ENCODE peak calls at places on chromosome 6, in ten cellular contexts. X is GM20000, G is IMR-90, O is epithelial cell of esophagus, Q is kidney epithelial cell, M is Peyer's patch, P is tibial artery, R is gastrocnemius medialis, A is retinal pigment epithelial cell, B is endothelial cell. K is an unnamed sample.

GRCh38 chr6:118776607-118777549 is 117.1 kb upstream of the ASF1A start:
- DNase-seq in A (peak; percentile 51), O (peak; percentile 78), Q (peak; percentile 23), B (peak; percentile 55), X (peak; percentile 73), P (peak; percentile 72), R (peak; percentile 32), G (peak; percentile 79), M (peak; percentile 66), K (no peak)

GRCh38 chr6:45710304-45710821 is 305.3 kb downstream of the CLIC5 start:
- DNase-seq in R (no peak), O (peak; percentile 32), A (no peak), M (peak; percentile 45), X (peak; percentile 55), Q (no peak), B (no peak), P (no peak), G (peak; percentile 23), K (no peak)

GRCh38 chr6:129634411-129635230 is 75.4 kb downstream of the ARHGAP18 start:
- DNase-seq in X (no peak), A (no peak), R (no peak), P (no peak), O (no peak), G (peak; percentile 30), M (no peak), Q (no peak), B (no peak), K (no peak)

GRCh38 chr6:43746613-43747101 is 23.4 kb upstream of the VEGFA start:
- DNase-seq in R (no peak), O (no peak), X (no peak), G (no peak), M (no peak), A (no peak), B (no peak), Q (no peak), P (no peak), K (no peak)

GRCh38 chr6:40874495-40874894 is 164.5 kb downstream of the UNC5CL start:
- DNase-seq in M (no peak), X (no peak), A (no peak), B (peak; percentile 25), P (no peak), O (peak; percentile 20), Q (no peak), R (no peak), G (no peak), K (no peak)

GRCh38 chr6:83884523-83884922 is 25.0 kb downstream of the CYB5R4 start:
- DNase-seq in P (no peak), G (peak; percentile 58), X (peak; percentile 45), Q (no peak), B (no peak), O (peak; percentile 62), R (no peak), A (no peak), M (no peak), K (no peak)

GRCh38 chr6:130587778-130588520 is 222.1 kb downstream of the TMEM200A start:
- DNase-seq in X (no peak), O (peak; percentile 81), M (no peak), B (no peak), P (no peak), R (no peak), G (peak; percentile 91), A (no peak), Q (peak; percentile 53), K (no peak)

GRCh38 chr6:43980004-43980795 is 147.1 kb downstream of the MRPL14 start:
- DNase-seq in P (peak; percentile 41), R (no peak), O (no peak), Q (no peak), B (no peak), M (no peak), G (no peak), A (no peak), X (no peak), K (no peak)

GRCh38 chr6:170273681-170274080 is 17.2 kb downstream of the DLL1 start:
- DNase-seq in O (no peak), M (no peak), Q (no peak), X (no peak), G (no peak), R (no peak), P (no peak), A (no peak), B (no peak), K (no peak)

GRCh38 chr6:164107297-164107995 is 692.9 kb downstream of the QKI start:
- DNase-seq in X (no peak), P (no peak), M (no peak), B (no peak), Q (no peak), A (no peak), O (no peak), G (no peak), R (peak; percentile 67), K (no peak)

GRCh38 chr6:157753291-157753690 is 69.8 kb upstream of the SNX9 start:
- DNase-seq in P (no peak), M (no peak), O (peak; percentile 83), X (no peak), B (no peak), A (no peak), Q (no peak), G (no peak), R (no peak), K (no peak)

GRCh38 chr6:106547053-106547414 is 82.3 kb downstream of the RTN4IP1 start:
- DNase-seq in B (no peak), X (no peak), R (no peak), P (no peak), Q (no peak), M (no peak), O (peak; percentile 52), A (no peak), G (no peak), K (no peak)

GRCh38 chr6:44486002-44486421 is 98.5 kb downstream of the CDC5L start:
- DNase-seq in O (peak; percentile 82), B (no peak), P (no peak), Q (no peak), G (no peak), M (no peak), R (no peak), A (no peak), X (no peak), K (no peak)

GRCh38 chr6:73264446-73264845 is 1.4 kb upstream of the KHDC1 start:
- DNase-seq in M (no peak), G (no peak), O (peak; percentile 99), X (peak; percentile 23), B (no peak), P (no peak), Q (no peak), A (no peak), R (no peak), K (no peak)

GRCh38 chr6:53608386-53608785 is 57.2 kb downstream of the KLHL31 start:
- DNase-seq in O (no peak), Q (no peak), P (no peak), X (no peak), R (no peak), G (no peak), A (no peak), M (no peak), B (no peak), K (no peak)

GRCh38 chr6:52995913-52996685 is 1.0 kb upstream of the GSTA4 start:
- DNase-seq in P (peak; percentile 41), B (peak; percentile 29), R (no peak), X (no peak), A (peak; percentile 59), M (peak; percentile 31), O (peak; percentile 83), Q (no peak), G (peak; percentile 91), K (peak; percentile 11)

GRCh38 chr6:15248451-15249370 is 2.8 kb downstream of the JARID2 start:
- DNase-seq in O (peak; percentile 97), A (peak; percentile 74), X (peak; percentile 95), M (peak; percentile 96), P (peak; percentile 93), B (peak; percentile 91), G (peak; percentile 97), R (peak; percentile 92), Q (peak; percentile 53), K (peak; percentile 89)
- TF ChIP-seq CTCF in O (peak; percentile 44), A (peak; percentile 41), X (no peak), M (no peak), P (peak; percentile 17), B (no peak), G (peak; percentile 34), R (peak; percentile 29), Q (peak; percentile 46), K (peak; percentile 23)

DNA sequence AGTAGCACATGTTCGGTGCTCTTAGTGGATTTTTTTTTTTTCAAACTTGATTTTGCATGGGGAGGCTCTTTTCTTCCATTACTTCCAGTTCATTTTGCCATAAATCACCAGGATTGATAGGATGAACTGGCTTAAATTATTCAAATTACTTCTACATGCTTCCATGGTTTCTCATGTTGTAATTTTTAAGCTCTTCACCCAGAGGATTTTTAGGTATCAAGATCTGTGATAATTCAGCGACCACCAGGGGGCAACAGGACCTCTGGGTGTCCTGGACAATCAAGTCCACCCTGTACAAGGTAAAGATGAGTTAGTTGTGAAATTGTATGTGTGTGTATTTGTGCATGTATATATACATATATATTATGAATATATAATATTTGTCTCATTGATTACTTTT is 4.2 kb upstream of the EPHA7 start:
- DNase-seq in Q (no peak), P (no peak), G (no peak), O (peak; percentile 47), M (no peak), A (no peak), X (peak; percentile 21), B (peak; percentile 76), R (no peak), K (peak; percentile 29)
- TF ChIP-seq CTCF in Q (peak; percentile 78), P (peak; percentile 16), G (peak; percentile 22), O (no peak), M (peak; percentile 13), A (peak; percentile 63), X (peak; percentile 38), B (peak; percentile 86), R (peak; percentile 15), K (peak; percentile 73)

DNA sequence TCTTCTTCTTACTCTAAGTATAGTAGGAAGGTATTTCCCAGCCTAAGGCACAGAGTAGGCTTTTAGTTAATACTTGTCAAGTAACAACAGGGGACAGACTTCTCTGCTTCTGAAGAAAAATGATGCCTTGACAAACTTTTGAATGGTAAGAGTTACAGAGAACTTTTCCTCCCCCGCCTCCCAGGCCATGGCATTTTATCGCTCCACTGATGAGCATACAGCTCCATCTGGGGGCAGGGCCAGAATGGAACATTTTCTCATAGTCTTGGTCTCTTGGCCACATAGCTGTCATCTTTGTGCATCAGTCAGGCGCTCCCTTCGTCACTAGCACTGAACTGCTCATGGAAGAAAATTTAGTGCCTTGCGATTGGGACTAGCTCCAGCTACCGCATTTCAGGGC is 1066.8 kb upstream of the CITED2 start:
- DNase-seq in O (peak; percentile 56), P (peak; percentile 28), B (peak; percentile 52), A (no peak), G (peak; percentile 63), M (no peak), X (no peak), Q (no peak), R (peak; percentile 26), K (no peak)
- TF ChIP-seq CTCF in O (peak; percentile 60), P (peak; percentile 31), B (no peak), A (peak; percentile 45), G (peak; percentile 57), M (no peak), X (peak; percentile 37), Q (peak; percentile 52), R (peak; percentile 36), K (peak; percentile 45)

DNA sequence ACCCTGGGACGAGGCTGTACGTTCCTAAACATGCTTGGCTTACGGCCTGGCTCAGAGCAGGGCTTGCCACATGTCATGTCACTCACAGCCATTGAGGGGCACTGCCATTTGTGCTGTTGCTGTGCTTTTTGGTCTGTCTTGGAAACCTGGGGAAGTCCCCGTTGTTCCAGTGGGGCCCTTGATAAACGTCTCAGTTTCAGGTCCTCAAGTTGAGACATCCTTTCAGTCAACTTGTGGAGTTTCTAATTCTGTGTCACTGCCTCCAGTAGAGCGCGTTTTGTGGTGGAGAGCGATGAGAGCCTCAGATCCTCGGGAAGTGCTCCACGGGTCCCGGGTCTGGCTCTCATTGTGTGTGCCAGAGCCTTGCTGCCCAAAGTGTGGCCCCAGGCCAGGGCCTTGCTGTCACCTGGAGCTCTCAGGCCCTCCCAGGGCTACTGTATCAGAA is 43.0 kb upstream of the CCR6 start:
- DNase-seq in M (peak; percentile 81), Q (no peak), A (no peak), G (no peak), X (peak; percentile 77), P (no peak), O (no peak), B (no peak), R (no peak), K (no peak)
- TF ChIP-seq CTCF in M (peak; percentile 36), Q (no peak), A (no peak), G (no peak), X (peak; percentile 77), P (no peak), O (no peak), B (no peak), R (no peak), K (no peak)